ENCODE peak calls at places on chromosome 3, in ten cellular contexts. K is mammary epithelial cell; W is CD8-positive, alpha-beta T cell; A is body of pancreas; V is neural progenitor cell; U is gastrocnemius medialis; X is left lung; C is heart left ventricle; M is IMR-90; R is breast epithelium. B is an unnamed sample. For H3K36me3 and H3K9me3, the result is how much of the 10 kb centered on the place peaks cover.

GRCh38 chr3:160616721-160617120 is 51.4 kb upstream of the KPNA4 start:
- DNase-seq in M (peak), K (peak), C (no peak), X (no peak), U (peak), W (no peak), V (no peak), A (no peak), R (no peak), B (no peak)

GRCh38 chr3:171257251-171258179 is 202.7 kb downstream of the TNIK start:
- DNase-seq in X (no peak), U (no peak), W (no peak), V (no peak), M (peak), R (no peak), K (no peak), A (no peak), C (no peak), B (no peak)

GRCh38 chr3:23405081-23405480 is 202.0 kb downstream of the UBE2E2 start:
- DNase-seq in K (no peak), U (no peak), M (no peak), C (no peak), V (no peak), A (no peak), W (no peak), X (no peak), R (no peak), B (no peak)

GRCh38 chr3:17431004-17431403 is 311.4 kb downstream of the TBC1D5 start:
- DNase-seq in K (peak), W (no peak), R (no peak), X (no peak), M (peak), C (no peak), A (no peak), V (no peak), U (no peak), B (no peak)

GRCh38 chr3:139935071-139935865 is at the start of gene CLSTN2:
- DNase-seq in V (peak), A (peak), W (no peak), C (peak), X (peak), M (no peak), K (peak), U (peak), R (peak), B (peak)

GRCh38 chr3:99952306-99952705 is 134.6 kb downstream of the CMSS1 start:
- DNase-seq in U (no peak), V (no peak), A (no peak), C (no peak), R (no peak), K (peak), W (no peak), X (no peak), M (peak), B (no peak)

GRCh38 chr3:138332472-138333073 is 2.9 kb upstream of the NME9 start:
- DNase-seq in X (no peak), K (no peak), W (no peak), R (no peak), M (peak), C (no peak), A (no peak), U (no peak), V (peak), B (no peak)

GRCh38 chr3:195065864-195066185 is 205.1 kb downstream of the XXYLT1 start:
- DNase-seq in V (no peak), R (no peak), A (peak), M (no peak), U (no peak), X (no peak), K (no peak), W (no peak), C (peak), B (peak)

GRCh38 chr3:127074900-127075360 is 92.0 kb downstream of the PLXNA1 start:
- DNase-seq in K (peak), R (no peak), W (no peak), A (no peak), X (no peak), V (peak), M (peak), C (peak), U (no peak), B (peak)

GRCh38 chr3:39569095-39569494 is 101.6 kb downstream of the MOBP start:
- DNase-seq in R (no peak), W (no peak), K (no peak), M (no peak), C (no peak), V (no peak), A (no peak), U (no peak), X (no peak), B (no peak)
- TF ChIP-seq CTCF in R (no peak), W (no peak), K (no peak), M (no peak), C (no peak), V (no peak), A (no peak), U (no peak), X (no peak), B (no peak)

GRCh38 chr3:179589143-179589542 is 15.3 kb downstream of the MRPL47 start:
- DNase-seq in U (no peak), A (no peak), K (no peak), X (no peak), V (no peak), W (no peak), M (peak), C (no peak), R (no peak), B (no peak)
- H3K36me3 ChIP-seq in U (under half), A (half or more), K (half or more), X (half or more), V (under half), W (under half), M (under half), C (half or more), R (under half), B (half or more)

DNA sequence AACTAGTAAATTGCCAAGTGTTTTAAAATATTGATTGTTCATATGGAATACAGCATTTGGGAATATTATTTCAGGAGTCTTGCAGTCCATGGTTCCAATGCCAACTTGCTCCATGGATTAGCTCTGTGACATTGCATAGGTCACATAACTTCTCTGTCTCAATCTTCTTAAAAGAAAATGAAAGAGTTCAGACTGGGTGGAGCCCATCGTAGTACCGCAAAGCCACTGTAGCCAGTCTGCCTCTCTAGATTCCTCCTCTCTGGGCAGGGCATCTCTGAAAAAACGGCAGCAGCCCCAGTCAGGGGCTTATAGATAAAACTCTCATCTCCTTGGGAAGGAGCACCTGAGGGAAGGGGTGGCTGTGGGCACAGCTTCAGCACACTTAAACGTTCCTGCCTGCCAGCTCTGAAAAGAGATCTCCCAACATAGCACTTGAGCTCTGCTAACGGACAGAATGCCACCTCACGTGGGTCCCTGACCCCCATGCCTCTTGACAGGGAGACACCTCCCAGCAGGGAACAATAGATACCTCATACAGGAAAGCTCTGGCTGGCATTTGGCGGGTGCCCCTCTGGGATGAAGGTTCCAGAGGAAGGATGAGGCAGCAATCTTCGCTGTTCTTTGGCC is 168.8 kb upstream of the CNTN4 start:
- DNase-seq in K (no peak), V (no peak), A (no peak), X (no peak), R (no peak), C (no peak), M (no peak), W (no peak), U (no peak), B (no peak)
- H3K9me3 ChIP-seq in K (under half), V (under half), A (under half), X (under half), R (under half), C (under half), M (under half), W (under half), U (under half), B (under half)

GRCh38 chr3:8992854-8993253 is 29.6 kb upstream of the RAD18 start:
- DNase-seq in A (no peak), X (no peak), V (no peak), R (no peak), W (no peak), U (no peak), C (no peak), M (no peak), K (no peak), B (no peak)

GRCh38 chr3:8992199-8992598 is 28.9 kb upstream of the RAD18 start:
- DNase-seq in W (no peak), V (no peak), K (no peak), X (no peak), M (no peak), A (no peak), C (no peak), U (no peak), R (no peak), B (no peak)

GRCh38 chr3:8987673-8988655 is 24.7 kb upstream of the RAD18 start:
- DNase-seq in M (peak), C (no peak), K (peak), U (no peak), A (peak), R (peak), V (peak), W (peak), X (no peak), B (peak)

GRCh38 chr3:8988791-8989558 is 25.7 kb upstream of the RAD18 start:
- DNase-seq in M (no peak), U (no peak), W (no peak), X (no peak), R (no peak), C (no peak), K (no peak), V (no peak), A (no peak), B (no peak)

DNA sequence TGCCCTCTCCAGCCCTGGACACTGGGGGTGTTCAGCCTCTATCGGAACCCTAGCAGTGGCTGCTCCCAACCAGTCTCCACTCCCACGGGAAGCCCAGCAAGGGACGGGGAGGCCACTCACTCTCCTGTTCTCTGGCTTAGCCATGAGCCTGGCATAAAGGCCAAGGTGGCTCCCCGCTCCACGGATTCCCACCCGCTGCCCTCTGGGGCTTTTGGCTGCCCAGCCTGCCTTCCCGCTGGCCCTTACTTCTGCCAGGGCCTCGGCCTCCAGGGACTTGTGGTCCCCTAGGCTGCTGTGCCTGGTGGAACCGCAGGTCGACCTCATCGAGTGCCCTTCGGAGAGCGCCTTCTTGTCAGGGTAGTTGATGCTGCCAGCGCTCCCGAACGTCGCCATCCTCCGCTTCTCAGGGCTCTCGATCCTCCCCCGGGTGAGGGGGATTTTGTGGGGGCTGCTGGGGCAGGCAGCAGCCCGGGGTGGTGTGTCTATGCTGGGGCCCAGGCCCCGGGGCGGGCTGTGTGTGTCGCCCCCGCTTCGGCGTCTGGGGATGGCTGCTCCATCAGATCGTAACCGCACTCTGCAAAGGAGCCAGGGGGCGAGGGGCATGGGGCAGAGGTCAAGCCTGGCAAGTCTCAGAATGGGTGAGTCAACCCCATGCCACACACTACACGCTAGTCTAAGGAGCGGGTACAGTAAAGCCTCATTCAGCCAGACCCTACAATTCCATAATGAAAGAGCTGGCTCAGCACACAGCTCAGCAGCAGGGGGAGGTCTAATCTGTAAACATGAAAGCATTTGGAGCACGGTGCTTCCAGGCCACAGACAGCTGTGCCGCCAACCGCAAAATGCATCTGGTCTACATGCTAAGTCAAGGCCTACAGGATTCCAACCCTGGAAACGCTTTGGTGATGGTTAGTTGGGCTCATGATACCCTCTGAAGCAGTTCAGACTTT is 27.3 kb upstream of the RAD18 start:
- DNase-seq in W (no peak), A (no peak), M (peak), C (no peak), K (no peak), V (peak), R (no peak), X (no peak), U (no peak), B (no peak)
- TF ChIP-seq CTCF in W (no peak), A (no peak), M (no peak), C (no peak), K (no peak), V (no peak), R (no peak), X (no peak), U (no peak), B (no peak)

GRCh38 chr3:149120051-149120972 is 9.1 kb upstream of the HPS3 start:
- DNase-seq in V (peak), C (no peak), X (no peak), K (peak), A (no peak), R (no peak), M (peak), U (no peak), W (no peak), B (no peak)

GRCh38 chr3:149114458-149114857 is 15.0 kb upstream of the HPS3 start:
- DNase-seq in U (no peak), X (no peak), W (no peak), V (no peak), R (no peak), K (no peak), C (no peak), M (no peak), A (no peak), B (no peak)

DNA sequence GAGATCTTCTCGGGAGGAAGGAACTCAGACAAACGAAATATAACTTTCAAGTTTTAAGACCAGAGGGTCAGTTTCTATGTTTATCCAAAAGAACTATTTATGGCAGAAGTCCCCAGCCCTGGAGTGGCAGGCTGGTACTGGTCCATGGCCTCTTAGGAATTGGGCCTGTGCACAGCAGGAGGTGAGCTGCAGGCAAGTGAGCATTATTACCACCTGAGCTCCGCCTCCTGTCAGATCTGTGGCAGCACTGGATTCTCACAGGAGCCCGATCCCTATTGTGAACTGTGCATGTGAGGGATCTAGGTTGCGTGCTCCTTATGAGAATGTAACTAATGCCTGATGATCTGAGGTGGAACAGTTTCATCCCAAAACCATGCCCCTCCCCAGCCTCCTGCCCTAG is 14.3 kb upstream of the HPS3 start:
- DNase-seq in C (no peak), A (no peak), K (no peak), U (no peak), M (no peak), W (no peak), V (no peak), X (no peak), R (no peak), B (no peak)
- H3K36me3 ChIP-seq in C (under half), A (under half), K (under half), U (under half), M (under half), W (under half), V (under half), X (under half), R (under half), B (under half)

GRCh38 chr3:189572249-189572648 is 58.9 kb upstream of the TP63 start:
- DNase-seq in U (no peak), R (no peak), V (no peak), A (no peak), K (peak), X (no peak), M (no peak), W (no peak), C (no peak), B (no peak)

GRCh38 chr3:189570916-189571315 is 60.3 kb upstream of the TP63 start:
- DNase-seq in R (no peak), K (no peak), U (no peak), M (no peak), A (no peak), C (no peak), X (no peak), W (no peak), V (no peak), B (no peak)

GRCh38 chr3:189576486-189576885 is 54.7 kb upstream of the TP63 start:
- DNase-seq in R (no peak), V (no peak), X (no peak), K (no peak), W (no peak), A (no peak), C (no peak), M (no peak), U (no peak), B (no peak)

GRCh38 chr3:189569473-189569872 is 61.7 kb upstream of the TP63 start:
- DNase-seq in K (no peak), V (no peak), W (no peak), X (no peak), M (no peak), U (no peak), R (no peak), C (no peak), A (no peak), B (no peak)

DNA sequence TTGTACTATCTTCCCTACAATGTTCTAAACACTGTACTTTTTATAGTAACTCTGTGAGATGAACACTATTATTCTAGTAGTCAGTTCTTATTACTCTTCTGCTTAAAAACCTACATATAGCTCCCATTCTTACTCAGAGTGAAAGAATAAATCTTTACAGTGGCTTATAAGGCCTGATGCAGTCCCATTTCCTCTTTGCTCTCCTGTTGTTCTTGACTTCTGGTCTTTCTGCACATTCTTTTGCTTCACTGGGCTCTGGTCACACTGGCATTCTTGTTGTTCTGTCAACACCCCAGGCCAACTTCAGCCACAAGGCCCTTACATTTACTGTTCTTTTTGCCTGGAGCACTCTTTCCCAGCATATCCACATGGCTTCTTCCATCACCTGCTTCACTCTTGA is 58.2 kb upstream of the TP63 start:
- DNase-seq in R (no peak), U (no peak), M (no peak), X (no peak), V (no peak), K (no peak), W (no peak), C (no peak), A (no peak), B (no peak)
- H3K9me3 ChIP-seq in R (under half), U (under half), M (under half), X (under half), V (under half), K (under half), W (under half), C (under half), A (under half), B (under half)

GRCh38 chr3:62392893-62393292 is 19.5 kb upstream of the FEZF2 start:
- DNase-seq in W (no peak), K (no peak), V (no peak), R (no peak), A (no peak), M (no peak), U (no peak), C (no peak), X (no peak), B (no peak)

GRCh38 chr3:62387251-62387650 is 13.9 kb upstream of the FEZF2 start:
- DNase-seq in C (no peak), W (no peak), A (no peak), X (no peak), V (no peak), R (no peak), U (no peak), K (no peak), M (no peak), B (no peak)
- TF ChIP-seq CTCF in C (no peak), W (no peak), A (no peak), X (no peak), V (no peak), R (no peak), U (no peak), K (no peak), M (no peak), B (no peak)

DNA sequence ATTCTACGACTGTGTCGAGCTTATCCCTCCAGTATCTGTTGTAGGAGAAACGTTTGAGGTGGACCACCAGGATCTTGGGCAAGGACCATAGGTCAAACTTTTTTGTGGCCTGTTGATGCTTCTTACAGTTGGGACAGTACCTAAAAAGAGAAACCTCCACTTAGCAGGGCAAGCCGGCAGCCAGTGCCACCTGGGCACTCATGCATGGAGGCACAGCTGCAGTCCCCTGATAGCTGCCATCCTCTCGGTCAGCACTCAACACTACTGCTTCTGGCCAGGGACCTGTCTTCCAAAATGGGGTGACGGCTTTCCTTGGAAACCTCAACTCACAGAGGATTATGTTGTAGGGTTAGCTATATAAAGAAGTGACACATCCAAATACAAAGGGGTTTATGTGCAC is 7.0 kb upstream of the C3orf62 start:
- DNase-seq in X (no peak), W (no peak), U (no peak), A (no peak), K (no peak), V (no peak), R (no peak), M (no peak), C (no peak), B (no peak)
- H3K36me3 ChIP-seq in X (half or more), W (half or more), U (under half), A (under half), K (under half), V (under half), R (under half), M (half or more), C (half or more), B (half or more)